ENCODE peak calls at places on chromosomes 16 and 17, in eight cellular contexts. M is HCT116, R is hepatocyte, A is PC-9, K is MM.1S, I is OCI-LY7, O is PC-3, E is SK-N-SH. Z is an unnamed sample. For H3K9me2, the result is how much of the 10 kb centered on the place peaks cover.

GRCh38 chr16:55569025-55569424 is 2.5 kb downstream of the CAPNS2 start:
- DNase-seq in M (no peak), R (no peak), A (no peak), K (no peak), I (no peak), O (no peak), E (no peak), Z (peak)

GRCh38 chr17:58332720-58333395 is 4.3 kb upstream of the TSPOAP1 start:
- DNase-seq in M (no peak), R (no peak), A (no peak), K (peak), I (peak), O (no peak), E (peak), Z (no peak)

GRCh38 chr17:43314582-43314981 is 80.8 kb upstream of the RNU2-1 start:
- DNase-seq in M (no peak), R (no peak), A (no peak), K (no peak), I (peak), O (no peak), E (no peak), Z (peak)

GRCh38 chr17:53894591-53894990 is 71.9 kb downstream of the KIF2B start:
- DNase-seq in M (no peak), R (no peak), A (no peak), K (no peak), I (no peak), O (no peak), E (no peak), Z (no peak)

GRCh38 chr16:10618710-10619209 is 38.4 kb upstream of the EMP2 start:
- DNase-seq in M (no peak), R (no peak), A (no peak), K (no peak), I (no peak), O (no peak), E (no peak), Z (no peak)

GRCh38 chr17:38761612-38762011 is 9.1 kb downstream of the PSMB3 start:
- DNase-seq in M (peak), R (peak), A (no peak), K (no peak), I (peak), O (peak), E (peak), Z (peak)

GRCh38 chr17:45146616-45147101 is 1.6 kb upstream of the HEXIM1 start:
- DNase-seq in M (no peak), R (peak), A (peak), K (no peak), I (peak), O (no peak), E (no peak), Z (peak)

GRCh38 chr16:80027007-80027965 is 426.7 kb upstream of the MAF start:
- DNase-seq in M (no peak), R (peak), A (peak), K (no peak), I (no peak), O (peak), E (no peak), Z (peak)

GRCh38 chr16:5903153-5903552 is 805.6 kb upstream of the EEF2KMT start:
- DNase-seq in M (no peak), R (no peak), A (no peak), K (no peak), I (no peak), O (no peak), E (no peak), Z (no peak)

GRCh38 chr17:69879576-69879975 is 195.4 kb upstream of the KCNJ16 start:
- DNase-seq in M (no peak), R (no peak), A (no peak), K (no peak), I (no peak), O (no peak), E (no peak), Z (no peak)
- H3K9me2 ChIP-seq in M (under half), R (under half), A (under half), K (under half), I (under half), O (under half), E (under half), Z (under half)

GRCh38 chr16:47833771-47834170 is 322.0 kb downstream of the ABCC12 start:
- DNase-seq in M (no peak), R (no peak), A (no peak), K (no peak), I (no peak), O (no peak), E (no peak), Z (no peak)

DNA sequence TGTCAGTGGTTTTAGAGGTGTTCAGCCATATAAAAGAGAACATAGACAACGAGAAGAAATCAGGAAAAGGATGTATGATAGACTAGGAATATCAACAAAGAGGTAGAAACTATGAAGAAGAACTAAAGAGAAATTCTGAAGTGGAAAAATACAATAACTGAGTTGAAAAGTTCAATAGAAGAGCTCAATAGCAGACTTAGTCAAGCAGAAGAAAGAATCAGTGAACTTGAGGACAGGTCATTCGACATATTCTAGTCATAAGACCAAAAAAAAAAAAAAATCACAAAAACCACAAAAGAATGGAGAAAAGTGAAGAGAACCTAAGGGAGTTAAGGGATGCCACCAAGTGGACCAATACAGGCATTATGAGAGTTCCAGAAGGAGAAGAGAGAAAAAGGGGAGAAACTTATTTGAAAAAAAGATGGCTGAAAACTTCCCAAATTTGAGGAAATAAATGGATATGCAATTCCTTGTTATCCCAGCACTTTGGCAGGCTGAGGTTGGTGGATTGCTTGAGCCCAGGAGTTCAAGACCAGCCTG is 321.2 kb downstream of the ABCC12 start:
- DNase-seq in M (no peak), R (no peak), A (no peak), K (no peak), I (no peak), O (no peak), E (no peak), Z (no peak)
- H3K27ac ChIP-seq in M (no peak), R (no peak), A (no peak), K (no peak), I (no peak), O (no peak), E (no peak), Z (no peak)

GRCh38 chr16:187330-187729 is 7.1 kb downstream of the HBQ1 start:
- DNase-seq in M (no peak), R (no peak), A (no peak), K (no peak), I (no peak), O (no peak), E (no peak), Z (no peak)
- H3K9me2 ChIP-seq in M (under half), R (under half), A (under half), K (under half), I (under half), O (under half), E (under half), Z (under half)

GRCh38 chr16:13866073-13866472 is 53.9 kb upstream of the ERCC4 start:
- DNase-seq in M (peak), R (peak), A (peak), K (peak), I (peak), O (peak), E (peak), Z (peak)
- H3K27ac ChIP-seq in M (no peak), R (no peak), A (no peak), K (no peak), I (no peak), O (no peak), E (no peak), Z (no peak)

GRCh38 chr16:64132190-64132589 is 989.7 kb downstream of the CDH11 start:
- DNase-seq in M (no peak), R (no peak), A (no peak), K (no peak), I (peak), O (no peak), E (no peak), Z (no peak)

GRCh38 chr16:64132686-64133085 is 989.2 kb downstream of the CDH11 start:
- DNase-seq in M (no peak), R (no peak), A (no peak), K (no peak), I (peak), O (no peak), E (no peak), Z (no peak)

GRCh38 chr16:64133396-64133795 is 988.5 kb downstream of the CDH11 start:
- DNase-seq in M (no peak), R (peak), A (no peak), K (no peak), I (no peak), O (no peak), E (no peak), Z (no peak)

GRCh38 chr16:64131423-64131822 is 990.4 kb downstream of the CDH11 start:
- DNase-seq in M (no peak), R (no peak), A (no peak), K (no peak), I (no peak), O (no peak), E (no peak), Z (no peak)

GRCh38 chr16:64130140-64130539 is 991.7 kb downstream of the CDH11 start:
- DNase-seq in M (no peak), R (no peak), A (no peak), K (no peak), I (no peak), O (no peak), E (no peak), Z (no peak)
- H3K9me2 ChIP-seq in M (under half), R (under half), A (under half), K (under half), I (under half), O (under half), E (under half), Z (under half)

DNA sequence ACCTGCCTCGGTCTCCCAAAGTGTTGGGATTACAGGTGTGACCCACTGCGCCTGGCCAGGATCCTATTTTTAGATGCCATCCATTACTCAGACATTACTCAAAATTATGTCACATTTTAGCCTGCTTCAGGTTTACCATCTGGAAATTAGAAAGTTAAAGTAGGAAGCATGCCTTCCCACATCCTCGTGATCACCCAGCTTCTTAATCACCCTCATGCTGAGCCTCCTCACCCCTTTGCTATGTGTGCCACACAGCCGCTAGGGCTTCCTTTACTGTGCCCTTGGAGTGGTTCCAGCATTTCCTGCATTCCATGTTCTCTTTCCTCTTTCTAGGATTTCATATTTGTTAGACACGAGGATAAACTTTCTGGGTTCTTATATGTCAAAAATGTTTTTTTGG is 9.3 kb downstream of the ADORA2B start:
- DNase-seq in M (peak), R (no peak), A (peak), K (no peak), I (no peak), O (peak), E (no peak), Z (peak)
- H3K27ac ChIP-seq in M (peak), R (no peak), A (peak), K (no peak), I (no peak), O (peak), E (no peak), Z (no peak)

DNA sequence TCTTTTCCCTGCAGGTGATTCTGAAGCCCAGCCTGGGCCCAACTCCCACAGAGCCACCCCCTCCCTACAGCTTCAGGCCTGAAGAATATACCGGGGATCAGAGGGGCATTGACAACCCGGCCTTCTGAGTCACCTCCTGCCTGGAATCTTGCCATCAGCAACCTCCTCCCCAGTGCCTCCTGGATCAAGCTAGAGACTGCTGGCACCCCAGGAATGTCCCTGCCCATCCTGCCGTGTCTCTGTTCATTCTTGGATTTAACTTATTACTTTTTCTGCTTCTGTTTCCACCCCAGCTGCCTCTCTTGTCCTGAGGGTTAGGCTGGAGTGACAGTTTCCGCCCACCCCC is 4.9 kb downstream of the TMEM92 start:
- DNase-seq in M (no peak), R (no peak), A (peak), K (no peak), I (no peak), O (peak), E (no peak), Z (peak)
- H3K9me2 ChIP-seq in M (under half), R (under half), A (under half), K (under half), I (under half), O (under half), E (under half), Z (under half)

GRCh38 chr17:80259642-80260535 is 763 bp upstream of the RNF213 start:
- DNase-seq in M (no peak), R (peak), A (peak), K (peak), I (peak), O (peak), E (peak), Z (peak)

GRCh38 chr17:80261895-80262279 is 1.2 kb downstream of the RNF213 start:
- DNase-seq in M (no peak), R (no peak), A (no peak), K (no peak), I (no peak), O (no peak), E (no peak), Z (no peak)

GRCh38 chr17:80260791-80261158 is at the start of gene RNF213:
- DNase-seq in M (no peak), R (peak), A (no peak), K (peak), I (peak), O (peak), E (peak), Z (peak)

GRCh38 chr17:80262291-80262690 is 1.6 kb downstream of the RNF213 start:
- DNase-seq in M (no peak), R (no peak), A (no peak), K (no peak), I (peak), O (no peak), E (no peak), Z (peak)

GRCh38 chr17:80261159-80261894 is 675 bp downstream of the RNF213 start:
- DNase-seq in M (no peak), R (peak), A (no peak), K (peak), I (peak), O (peak), E (peak), Z (peak)
- H3K27ac ChIP-seq in M (peak), R (peak), A (peak), K (peak), I (peak), O (peak), E (peak), Z (peak)

DNA sequence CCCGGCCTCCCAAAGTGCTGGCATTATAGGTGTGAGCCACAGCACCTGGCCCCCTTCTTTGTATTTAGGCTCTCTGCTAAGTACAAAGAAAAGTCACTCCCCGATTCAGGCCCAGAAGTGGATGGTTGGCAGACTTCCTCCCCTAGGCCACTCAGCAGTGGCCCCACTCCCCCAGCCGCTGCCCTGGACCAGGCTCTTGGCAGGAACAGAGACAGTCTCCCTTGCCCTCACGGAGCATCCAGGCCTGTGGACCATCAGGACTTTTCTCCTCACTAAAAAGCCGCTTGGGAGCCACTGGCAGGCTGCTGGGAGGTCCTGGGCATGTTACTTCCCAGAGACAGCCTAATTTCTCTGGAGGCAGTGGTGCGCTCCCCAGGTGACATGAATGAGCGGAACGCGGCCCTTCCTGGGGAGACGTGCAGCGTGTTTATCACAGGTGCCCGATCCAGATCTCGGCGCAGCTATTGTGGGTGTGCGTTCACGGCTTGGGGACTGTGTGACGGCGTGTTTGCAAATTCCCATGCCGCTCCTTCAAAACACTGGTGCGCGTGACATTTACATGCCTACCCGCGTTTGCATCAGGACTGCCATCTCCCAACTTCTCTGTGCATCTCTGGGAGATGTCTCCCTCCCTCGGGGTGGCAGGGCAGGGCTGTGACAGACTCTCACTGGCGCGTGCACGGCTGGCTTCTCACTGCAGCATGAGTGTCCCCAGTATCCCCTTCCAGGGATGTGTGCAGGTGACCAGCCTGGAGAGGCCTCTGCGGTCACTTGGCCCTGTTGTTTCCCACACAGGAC is 16.6 kb downstream of the WSCD1 start:
- DNase-seq in M (no peak), R (no peak), A (no peak), K (no peak), I (no peak), O (no peak), E (no peak), Z (no peak)
- H3K9me2 ChIP-seq in M (under half), R (under half), A (under half), K (under half), I (under half), O (under half), E (under half), Z (under half)

GRCh38 chr16:75099075-75099667 is 17.4 kb downstream of the LDHD start:
- DNase-seq in M (no peak), R (no peak), A (no peak), K (no peak), I (no peak), O (no peak), E (peak), Z (no peak)
- H3K27ac ChIP-seq in M (peak), R (no peak), A (no peak), K (no peak), I (no peak), O (no peak), E (peak), Z (no peak)

Z was measured in GM23248.